ENCODE peak calls at places on chromosomes 12 and 14, in nine cellular contexts. R is brain microvascular endothelial cell, M is right lobe of liver, D is left ventricle myocardium inferior, J is fibroblast of lung, U is uterus, Y is Peyer's patch, H is spleen, B is upper lobe of left lung. P is an unnamed sample. For H3K27me3, the result is how much of the 10 kb centered on the place peaks cover.

GRCh38 chr14:72256055-72256454 is 323.8 kb downstream of the RGS6 start:
- DNase-seq in H (no peak), M (no peak), Y (no peak), R (peak), J (peak), U (no peak), B (no peak), D (no peak), P (no peak)

GRCh38 chr14:85468815-85469214 is 61.1 kb upstream of the FLRT2 start:
- DNase-seq in J (no peak), U (no peak), R (no peak), Y (no peak), M (no peak), B (no peak), H (no peak), D (no peak), P (no peak)

GRCh38 chr14:74974364-74975058 is 19.1 kb upstream of the PGF start:
- DNase-seq in U (peak), R (no peak), J (no peak), H (no peak), B (no peak), D (peak), M (no peak), Y (peak), P (no peak)

GRCh38 chr12:113359939-113360748 is 1.8 kb downstream of the PLBD2 start:
- DNase-seq in Y (no peak), U (peak), J (peak), M (no peak), H (no peak), B (peak), D (peak), R (peak), P (no peak)

GRCh38 chr12:67425394-67425793 is 156.2 kb downstream of the CAND1 start:
- DNase-seq in U (no peak), B (no peak), H (no peak), J (no peak), M (no peak), D (no peak), R (no peak), Y (peak), P (no peak)

GRCh38 chr12:20212658-20213387 is 155.5 kb upstream of the PDE3A start:
- DNase-seq in M (peak), U (peak), B (peak), Y (peak), H (no peak), J (peak), D (peak), R (peak), P (peak)

GRCh38 chr12:79618848-79619404 is 71.8 kb downstream of the PAWR start:
- DNase-seq in H (no peak), B (no peak), R (peak), U (no peak), Y (no peak), M (no peak), D (no peak), J (peak), P (no peak)

GRCh38 chr14:40252817-40253447 is 820.7 kb upstream of the FBXO33 start:
- DNase-seq in R (no peak), H (no peak), M (no peak), U (no peak), Y (no peak), D (no peak), B (no peak), J (no peak), P (no peak)

GRCh38 chr14:77206877-77207389 is 25.3 kb downstream of the TMEM63C start:
- DNase-seq in H (no peak), D (no peak), R (no peak), M (no peak), B (no peak), J (no peak), U (no peak), Y (no peak), P (no peak)

GRCh38 chr14:50590464-50590863 is 30.5 kb downstream of the ATL1 start:
- DNase-seq in U (no peak), B (no peak), Y (no peak), D (no peak), R (no peak), M (no peak), J (no peak), H (no peak), P (no peak)

GRCh38 chr14:72952171-72952570 is 25.9 kb downstream of the DCAF4 start:
- DNase-seq in H (no peak), Y (no peak), M (no peak), R (no peak), U (no peak), D (no peak), B (no peak), J (no peak), P (no peak)

GRCh38 chr14:34926552-34926951 is 51.4 kb upstream of the BAZ1A start:
- DNase-seq in R (no peak), J (peak), D (no peak), H (no peak), U (no peak), M (no peak), Y (no peak), B (no peak), P (no peak)

GRCh38 chr12:78038986-78039385 is 208.3 kb downstream of the NAV3 start:
- DNase-seq in B (no peak), U (no peak), J (peak), H (no peak), D (no peak), R (no peak), Y (no peak), M (no peak), P (no peak)

GRCh38 chr12:27821259-27821973 is 41.4 kb upstream of the MANSC4 start:
- DNase-seq in B (no peak), H (no peak), Y (peak), R (peak), U (peak), M (peak), D (no peak), J (peak), P (no peak)

GRCh38 chr14:32472512-32473472 is 143.7 kb downstream of the AKAP6 start:
- DNase-seq in R (peak), U (no peak), Y (no peak), J (peak), D (peak), B (no peak), M (no peak), H (no peak), P (no peak)

GRCh38 chr12:56234746-56235436 is 5.0 kb downstream of the SLC39A5 start:
- DNase-seq in B (no peak), J (no peak), R (no peak), Y (no peak), U (no peak), D (no peak), H (no peak), M (no peak), P (peak)

GRCh38 chr14:99742074-99742473 is 51.1 kb upstream of the EML1 start:
- DNase-seq in H (no peak), U (no peak), J (no peak), D (no peak), B (no peak), M (no peak), Y (no peak), R (no peak), P (no peak)
- H3K27me3 ChIP-seq in H (under half), U (under half), J (under half), D (under half), B (under half), M (under half), Y (under half), R (under half), P (under half)

GRCh38 chr12:92608418-92609091 is 94.2 kb upstream of the PLEKHG7 start:
- DNase-seq in M (no peak), R (peak), D (no peak), Y (peak), B (no peak), H (no peak), U (no peak), J (peak), P (no peak)
- TF ChIP-seq CTCF in M (peak), R (peak), D (peak), Y (no peak), B (peak), H (peak), U (peak), J (peak), P (peak)

GRCh38 chr12:53964315-53964713 is 8.6 kb upstream of the HOXC11 start:
- DNase-seq in J (no peak), M (no peak), D (no peak), Y (no peak), R (no peak), U (no peak), B (no peak), H (no peak), P (no peak)
- H3K27me3 ChIP-seq in J (half or more), M (under half), D (half or more), Y (half or more), R (half or more), U (half or more), B (half or more), H (under half), P (half or more)

GRCh38 chr12:109573029-109573913 is at the start of the genes MMAB and MVK:
- DNase-seq in H (peak), R (peak), U (peak), M (peak), Y (peak), D (peak), J (peak), B (peak), P (peak)
- TF ChIP-seq CTCF in H (peak), R (no peak), U (no peak), M (no peak), Y (no peak), D (no peak), J (no peak), B (peak), P (no peak)

P was measured in heart left ventricle.